ENCODE peak calls at places on chromosomes 5 and 9, in seven cellular contexts. N is WTC11, F is left ventricle myocardium inferior, M is A549, W is HFFc6, J is type B pancreatic cell, H is neural crest cell. Y is an unnamed sample.

GRCh38 chr9:71147368-71147767 is 25.9 kb upstream of the TRPM3 start:
- DNase-seq in W (no peak), H (no peak), J (no peak), M (no peak), N (no peak), F (no peak), Y (no peak)

GRCh38 chr5:146059349-146060220 is 45.8 kb downstream of the PLAC8L1 start:
- DNase-seq in W (no peak), M (no peak), J (no peak), H (no peak), F (peak; percentile 62), N (no peak), Y (no peak)

GRCh38 chr9:33113799-33114547 is 37.5 kb upstream of the SMU1 start:
- DNase-seq in J (no peak), N (no peak), W (no peak), M (no peak), F (no peak), H (no peak), Y (no peak)

GRCh38 chr5:154368041-154368800 is 77.6 kb upstream of the SAP30L start:
- DNase-seq in M (peak; percentile 84), W (peak; percentile 91), F (no peak), J (no peak), H (no peak), N (peak; percentile 52), Y (peak; percentile 20)

GRCh38 chr9:93218161-93218560 is 34.2 kb downstream of the WNK2 start:
- DNase-seq in W (no peak), J (no peak), F (peak; percentile 74), N (no peak), H (no peak), M (no peak), Y (no peak)

GRCh38 chr5:158064331-158065123 is 205.6 kb upstream of the CLINT1 start:
- DNase-seq in W (no peak), N (no peak), J (no peak), F (no peak), H (no peak), M (no peak), Y (no peak)

GRCh38 chr9:14529629-14530028 is 163.6 kb downstream of the ZDHHC21 start:
- DNase-seq in M (no peak), N (no peak), W (no peak), H (no peak), J (no peak), F (no peak), Y (no peak)

GRCh38 chr9:5953743-5954707 is 61.4 kb downstream of the RANBP6 start:
- DNase-seq in M (peak; percentile 34), J (no peak), N (no peak), F (no peak), H (no peak), W (no peak), Y (no peak)

GRCh38 chr9:77879344-77880089 is 152.1 kb downstream of the GNAQ start:
- DNase-seq in J (no peak), H (no peak), N (no peak), F (no peak), M (peak; percentile 35), W (no peak), Y (no peak)

GRCh38 chr5:133520062-133520461 is 92.3 kb downstream of the FSTL4 start:
- DNase-seq in J (no peak), W (no peak), F (no peak), M (no peak), N (no peak), H (no peak), Y (no peak)

GRCh38 chr5:32845171-32845570 is 134.1 kb downstream of the NPR3 start:
- DNase-seq in F (no peak), W (no peak), M (no peak), N (no peak), H (no peak), J (no peak), Y (no peak)

GRCh38 chr5:107840161-107840560 is 169.4 kb upstream of the EFNA5 start:
- DNase-seq in F (no peak), N (no peak), H (no peak), M (no peak), W (no peak), J (no peak), Y (no peak)

GRCh38 chr9:14349818-14350333 is 35.9 kb upstream of the NFIB start:
- DNase-seq in M (no peak), W (no peak), J (no peak), H (no peak), F (no peak), N (no peak), Y (no peak)

DNA sequence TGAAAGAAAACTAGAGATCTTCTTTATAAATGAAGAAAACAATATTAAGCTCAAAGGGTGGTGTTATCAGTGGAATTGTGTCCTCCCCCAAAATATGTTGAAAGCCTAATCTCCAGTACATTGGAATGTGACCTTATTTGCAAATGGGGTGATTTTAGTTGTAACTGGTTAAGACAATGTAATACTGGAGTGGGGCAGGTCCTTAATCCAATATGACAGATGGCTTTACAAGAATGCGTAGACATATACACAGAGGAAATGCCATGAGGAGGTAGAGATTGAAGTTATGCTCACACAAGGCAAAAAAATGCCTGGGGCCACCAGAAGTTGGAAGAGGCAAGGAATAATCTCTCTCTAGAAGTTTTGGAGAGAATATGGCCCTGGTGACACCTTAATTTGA is 13.7 kb upstream of the TRIM32 start:
- DNase-seq in W (peak; percentile 64), N (no peak), M (no peak), F (no peak), J (no peak), H (no peak), Y (no peak)
- TF ChIP-seq CTCF in W (no peak), N (no peak), M (no peak), F (no peak), J (no peak), H (no peak), Y (no peak)

DNA sequence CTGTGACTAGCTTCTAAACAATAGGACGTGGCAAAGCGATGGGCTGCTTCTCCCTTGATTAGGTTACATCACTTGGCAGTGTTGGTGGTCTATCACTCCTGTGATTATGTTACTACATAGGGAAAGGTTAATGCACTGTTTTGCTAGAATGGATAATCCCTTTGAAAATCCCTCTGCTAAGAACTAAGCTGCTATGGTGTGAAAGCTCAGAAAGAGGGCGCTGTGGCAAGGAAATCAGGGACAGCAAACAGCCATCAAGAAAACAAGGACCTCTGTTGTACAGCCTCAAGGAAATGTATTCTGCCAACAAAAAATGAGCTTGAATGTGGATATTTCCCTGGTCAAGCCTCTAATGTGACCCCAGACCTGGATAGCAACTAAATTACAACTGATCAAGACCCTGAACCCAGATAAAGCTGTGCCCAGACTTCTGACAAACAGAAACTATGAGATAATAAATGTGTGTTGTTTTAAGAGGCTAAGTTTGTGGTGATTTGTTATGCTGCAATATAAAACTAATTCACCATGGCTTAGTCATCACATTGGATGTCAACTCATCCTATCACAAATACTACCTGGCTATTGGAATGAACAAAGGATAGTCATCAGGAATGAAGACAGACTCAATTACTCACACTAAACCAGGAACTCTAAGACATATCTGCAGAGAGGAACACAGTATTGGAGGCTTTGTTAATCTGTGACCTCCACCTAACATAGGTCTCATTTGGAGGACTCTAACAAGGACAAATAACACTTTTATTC is 1215.9 kb downstream of the EFNA5 start:
- DNase-seq in F (no peak), N (peak; percentile 39), H (peak; percentile 11), W (no peak), J (no peak), M (peak; percentile 55), Y (peak; percentile 37)
- TF ChIP-seq CTCF in F (peak; percentile 59), N (peak; percentile 58), H (peak; percentile 61), W (no peak), J (peak; percentile 73), M (peak; percentile 14), Y (peak; percentile 56)

GRCh38 chr5:43041131-43041668 is 1.1 kb upstream of the ANXA2R start:
- DNase-seq in M (peak; percentile 71), F (peak; percentile 42), J (no peak), N (no peak), W (no peak), H (no peak), Y (no peak)

GRCh38 chr5:43039115-43039467 is 1.0 kb downstream of the ANXA2R start:
- DNase-seq in M (no peak), J (no peak), F (no peak), N (no peak), H (no peak), W (no peak), Y (no peak)

GRCh38 chr5:43038523-43038989 is 1.6 kb downstream of the ANXA2R start:
- DNase-seq in J (no peak), N (no peak), F (no peak), H (no peak), M (no peak), W (no peak), Y (no peak)

GRCh38 chr5:43040287-43041098 is at the start of gene ANXA2R:
- DNase-seq in W (peak; percentile 91), M (peak; percentile 97), F (peak; percentile 85), N (peak; percentile 91), H (peak; percentile 82), J (no peak), Y (peak; percentile 86)

DNA sequence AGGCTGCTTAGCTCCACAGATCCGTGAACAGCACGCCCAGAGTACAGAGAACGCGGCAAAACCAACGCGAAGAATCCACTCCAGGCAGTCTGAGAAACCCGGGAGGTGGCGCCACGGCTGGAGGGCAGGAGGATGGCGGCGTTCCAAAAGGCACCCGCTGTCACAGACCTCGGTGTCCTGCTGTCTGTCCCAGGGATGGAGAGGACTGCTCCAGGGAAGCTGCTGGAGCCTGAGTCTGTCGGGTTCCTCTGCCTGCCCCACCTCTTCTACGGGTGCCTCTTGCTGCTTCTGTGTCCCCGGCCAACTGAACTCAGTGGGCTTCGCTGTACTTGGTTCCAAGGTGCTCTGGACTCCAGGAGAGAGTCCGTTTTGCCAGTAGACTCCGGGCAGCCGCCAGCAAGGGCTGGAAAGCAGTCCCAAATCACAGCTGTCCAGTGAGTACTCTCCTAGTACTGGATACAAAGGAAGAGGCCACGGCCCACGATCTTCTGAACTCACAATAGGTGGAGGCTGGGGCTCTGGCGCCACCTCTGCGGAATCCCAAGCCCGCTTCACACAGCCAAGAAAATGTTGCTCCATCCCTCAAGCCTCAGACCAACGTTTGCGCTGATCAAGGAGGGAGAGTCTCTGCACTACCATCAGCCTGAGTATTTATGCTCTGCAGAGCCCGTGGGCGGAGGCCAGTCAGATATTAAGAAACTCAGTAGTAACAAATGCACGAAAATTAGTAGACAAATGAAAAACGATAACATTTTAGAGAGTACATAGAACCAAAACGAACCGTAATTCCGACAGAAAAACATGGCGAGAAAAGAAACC is 442 bp downstream of the ANXA2R start:
- DNase-seq in M (peak; percentile 88), J (no peak), N (peak; percentile 53), W (peak; percentile 16), H (peak; percentile 52), F (peak; percentile 75), Y (peak; percentile 63)
- TF ChIP-seq CTCF in M (peak; percentile 14), J (no peak), N (no peak), W (no peak), H (peak; percentile 39), F (peak; percentile 21), Y (no peak)

DNA sequence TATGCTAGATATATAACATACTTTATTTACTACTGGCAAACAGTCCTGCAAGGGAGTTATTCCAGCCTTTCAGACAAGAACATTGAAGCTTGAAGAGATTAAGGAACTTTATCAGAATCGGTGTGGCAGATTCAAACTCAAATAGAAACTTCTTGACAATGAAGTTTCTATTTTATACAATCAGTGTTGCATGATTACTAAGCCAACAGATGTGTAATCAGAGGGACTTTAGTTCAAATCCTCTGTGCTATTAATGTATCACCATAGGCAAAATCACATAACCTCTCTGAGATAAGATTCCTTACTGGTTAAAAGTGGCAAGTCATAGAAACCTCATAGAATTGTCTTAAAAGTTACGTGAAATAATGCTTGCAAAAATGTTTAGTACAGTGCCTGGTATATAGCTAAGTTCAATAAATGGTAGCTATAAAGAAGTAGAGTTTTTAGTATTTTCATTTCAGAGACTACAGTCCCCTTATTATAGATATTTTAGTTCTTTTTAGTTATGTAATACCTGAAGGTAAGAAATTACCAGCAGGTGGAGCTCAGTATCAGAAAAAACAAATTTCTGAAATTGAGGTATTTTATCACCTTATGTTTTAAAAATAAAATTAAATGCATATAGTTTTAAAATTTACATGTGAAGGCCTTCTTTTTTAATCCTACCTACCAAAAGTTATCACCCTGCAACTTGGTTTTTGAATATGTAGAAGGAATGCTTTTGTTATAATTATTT is 172.1 kb downstream of the FER start:
- DNase-seq in N (no peak), H (no peak), J (no peak), W (no peak), M (no peak), F (no peak), Y (no peak)
- TF ChIP-seq CTCF in N (no peak), H (peak; percentile 60), J (peak; percentile 52), W (peak; percentile 71), M (peak; percentile 53), F (peak; percentile 34), Y (no peak)

Y was measured in endothelial cell.